ENCODE peak calls at places on chromosome 17, in six cellular contexts. One of them, this sample, is unnamed.
A peak's percentile ranks its signal among the peaks of the same experiment; 100 is the strongest.

GRCh38 chr17:63082273-63082861 is 116.3 kb downstream of the TANC2 start:
- DNase-seq in epithelial cell of esophagus: peak; percentile 29
- DNase-seq in HCT116: peak; percentile 10
- DNase-seq in colonic mucosa: no peak
- DNase-seq in neural crest cell: no peak
- DNase-seq in AG10803: peak; percentile 42
- DNase-seq in this sample: no peak

GRCh38 chr17:704111-704864 is 10.4 kb downstream of the VPS53 start:
- DNase-seq in epithelial cell of esophagus: no peak
- DNase-seq in HCT116: no peak
- DNase-seq in colonic mucosa: no peak
- DNase-seq in neural crest cell: no peak
- DNase-seq in AG10803: no peak
- DNase-seq in this sample: no peak

GRCh38 chr17:66542967-66543525 is 240.6 kb downstream of the PRKCA start:
- DNase-seq in epithelial cell of esophagus: no peak
- DNase-seq in HCT116: no peak
- DNase-seq in colonic mucosa: no peak
- DNase-seq in neural crest cell: no peak
- DNase-seq in AG10803: peak; percentile 82
- DNase-seq in this sample: no peak

GRCh38 chr17:2214047-2214717 is 89.4 kb downstream of the SMG6 start:
- DNase-seq in epithelial cell of esophagus: peak; percentile 96
- DNase-seq in HCT116: no peak
- DNase-seq in colonic mucosa: no peak
- DNase-seq in neural crest cell: no peak
- DNase-seq in AG10803: peak; percentile 87
- DNase-seq in this sample: no peak

GRCh38 chr17:70259400-70259799 is 90.1 kb downstream of the KCNJ2 start:
- DNase-seq in epithelial cell of esophagus: no peak
- DNase-seq in HCT116: no peak
- DNase-seq in colonic mucosa: no peak
- DNase-seq in neural crest cell: no peak
- DNase-seq in AG10803: no peak
- DNase-seq in this sample: no peak

GRCh38 chr17:38418693-38419507 is 9.4 kb upstream of the ARHGAP23 start:
- DNase-seq in epithelial cell of esophagus: no peak
- DNase-seq in HCT116: no peak
- DNase-seq in colonic mucosa: no peak
- DNase-seq in neural crest cell: no peak
- DNase-seq in AG10803: no peak
- DNase-seq in this sample: no peak

GRCh38 chr17:45143767-45144198 is 4.5 kb upstream of the HEXIM1 start:
- DNase-seq in epithelial cell of esophagus: peak; percentile 77
- DNase-seq in HCT116: no peak
- DNase-seq in colonic mucosa: peak; percentile 71
- DNase-seq in neural crest cell: no peak
- DNase-seq in AG10803: peak; percentile 91
- DNase-seq in this sample: no peak

GRCh38 chr17:66353937-66354401 is 51.6 kb downstream of the PRKCA start:
- DNase-seq in epithelial cell of esophagus: no peak
- DNase-seq in HCT116: no peak
- DNase-seq in colonic mucosa: no peak
- DNase-seq in neural crest cell: no peak
- DNase-seq in AG10803: peak; percentile 49
- DNase-seq in this sample: peak; percentile 18

GRCh38 chr17:82198092-82198491 is 14.6 kb downstream of the CCDC57 start:
- DNase-seq in epithelial cell of esophagus: no peak
- DNase-seq in HCT116: no peak
- DNase-seq in colonic mucosa: no peak
- DNase-seq in neural crest cell: no peak
- DNase-seq in AG10803: no peak
- DNase-seq in this sample: no peak

GRCh38 chr17:40453881-40454630 is 10.8 kb downstream of the IGFBP4 start:
- DNase-seq in epithelial cell of esophagus: peak; percentile 45
- DNase-seq in HCT116: no peak
- DNase-seq in colonic mucosa: no peak
- DNase-seq in neural crest cell: no peak
- DNase-seq in AG10803: peak; percentile 77
- DNase-seq in this sample: no peak

GRCh38 chr17:35025541-35025940 is 38.0 kb downstream of the RFFL start:
- DNase-seq in epithelial cell of esophagus: peak; percentile 51
- DNase-seq in HCT116: no peak
- DNase-seq in colonic mucosa: no peak
- DNase-seq in neural crest cell: no peak
- DNase-seq in AG10803: no peak
- DNase-seq in this sample: no peak

GRCh38 chr17:32111141-32111771 is 31.0 kb upstream of the RHOT1 start:
- DNase-seq in epithelial cell of esophagus: peak; percentile 55
- DNase-seq in HCT116: no peak
- DNase-seq in colonic mucosa: peak; percentile 39
- DNase-seq in neural crest cell: no peak
- DNase-seq in AG10803: no peak
- DNase-seq in this sample: peak; percentile 42

GRCh38 chr17:4811471-4811870 is 4.5 kb downstream of the PLD2 start:
- DNase-seq in epithelial cell of esophagus: peak; percentile 36
- DNase-seq in HCT116: no peak
- DNase-seq in colonic mucosa: no peak
- DNase-seq in neural crest cell: no peak
- DNase-seq in AG10803: no peak
- DNase-seq in this sample: no peak

GRCh38 chr17:46108120-46108519 is 85.1 kb downstream of the KANSL1 start:
- DNase-seq in epithelial cell of esophagus: no peak
- DNase-seq in HCT116: no peak
- DNase-seq in colonic mucosa: no peak
- DNase-seq in neural crest cell: no peak
- DNase-seq in AG10803: no peak
- DNase-seq in this sample: no peak

GRCh38 chr17:74807925-74808324 is 31.8 kb upstream of the NAT9 start:
- DNase-seq in epithelial cell of esophagus: no peak
- DNase-seq in HCT116: no peak
- DNase-seq in colonic mucosa: no peak
- DNase-seq in neural crest cell: no peak
- DNase-seq in AG10803: no peak
- DNase-seq in this sample: no peak

GRCh38 chr17:75102385-75102821 is 7.4 kb upstream of the ARMC7 start:
- DNase-seq in epithelial cell of esophagus: no peak
- DNase-seq in HCT116: no peak
- DNase-seq in colonic mucosa: no peak
- DNase-seq in neural crest cell: no peak
- DNase-seq in AG10803: no peak
- DNase-seq in this sample: no peak

GRCh38 chr17:45718791-45719190 is 65.3 kb upstream of the CRHR1 start:
- DNase-seq in epithelial cell of esophagus: no peak
- DNase-seq in HCT116: no peak
- DNase-seq in colonic mucosa: no peak
- DNase-seq in neural crest cell: no peak
- DNase-seq in AG10803: no peak
- DNase-seq in this sample: no peak

GRCh38 chr17:65219124-65219523 is 82.0 kb downstream of the RGS9 start:
- DNase-seq in epithelial cell of esophagus: no peak
- DNase-seq in HCT116: no peak
- DNase-seq in colonic mucosa: no peak
- DNase-seq in neural crest cell: no peak
- DNase-seq in AG10803: no peak
- DNase-seq in this sample: no peak
- TF ChIP-seq CTCF in epithelial cell of esophagus: peak; percentile 41
- TF ChIP-seq CTCF in HCT116: peak; percentile 15
- TF ChIP-seq CTCF in colonic mucosa: no peak
- TF ChIP-seq CTCF in neural crest cell: peak; percentile 31
- TF ChIP-seq CTCF in AG10803: peak; percentile 25
- TF ChIP-seq CTCF in this sample: peak; percentile 3

GRCh38 chr17:78687944-78688343 is 94.1 kb downstream of the CYTH1 start:
- DNase-seq in epithelial cell of esophagus: no peak
- DNase-seq in HCT116: no peak
- DNase-seq in colonic mucosa: no peak
- DNase-seq in neural crest cell: no peak
- DNase-seq in AG10803: no peak
- DNase-seq in this sample: no peak

GRCh38 chr17:78687125-78687524 is 94.9 kb downstream of the CYTH1 start:
- DNase-seq in epithelial cell of esophagus: no peak
- DNase-seq in HCT116: no peak
- DNase-seq in colonic mucosa: no peak
- DNase-seq in neural crest cell: no peak
- DNase-seq in AG10803: no peak
- DNase-seq in this sample: no peak

GRCh38 chr17:78693346-78694083 is 88.6 kb downstream of the CYTH1 start:
- DNase-seq in epithelial cell of esophagus: no peak
- DNase-seq in HCT116: no peak
- DNase-seq in colonic mucosa: no peak
- DNase-seq in neural crest cell: no peak
- DNase-seq in AG10803: no peak
- DNase-seq in this sample: no peak

GRCh38 chr17:78692460-78693010 is 89.5 kb downstream of the CYTH1 start:
- DNase-seq in epithelial cell of esophagus: no peak
- DNase-seq in HCT116: no peak
- DNase-seq in colonic mucosa: no peak
- DNase-seq in neural crest cell: no peak
- DNase-seq in AG10803: no peak
- DNase-seq in this sample: no peak

GRCh38 chr17:78689029-78689428 is 93.0 kb downstream of the CYTH1 start:
- DNase-seq in epithelial cell of esophagus: no peak
- DNase-seq in HCT116: no peak
- DNase-seq in colonic mucosa: no peak
- DNase-seq in neural crest cell: no peak
- DNase-seq in AG10803: no peak
- DNase-seq in this sample: no peak
- TF ChIP-seq CTCF in epithelial cell of esophagus: peak; percentile 27
- TF ChIP-seq CTCF in HCT116: no peak
- TF ChIP-seq CTCF in colonic mucosa: no peak
- TF ChIP-seq CTCF in neural crest cell: peak; percentile 20
- TF ChIP-seq CTCF in AG10803: no peak
- TF ChIP-seq CTCF in this sample: no peak

DNA sequence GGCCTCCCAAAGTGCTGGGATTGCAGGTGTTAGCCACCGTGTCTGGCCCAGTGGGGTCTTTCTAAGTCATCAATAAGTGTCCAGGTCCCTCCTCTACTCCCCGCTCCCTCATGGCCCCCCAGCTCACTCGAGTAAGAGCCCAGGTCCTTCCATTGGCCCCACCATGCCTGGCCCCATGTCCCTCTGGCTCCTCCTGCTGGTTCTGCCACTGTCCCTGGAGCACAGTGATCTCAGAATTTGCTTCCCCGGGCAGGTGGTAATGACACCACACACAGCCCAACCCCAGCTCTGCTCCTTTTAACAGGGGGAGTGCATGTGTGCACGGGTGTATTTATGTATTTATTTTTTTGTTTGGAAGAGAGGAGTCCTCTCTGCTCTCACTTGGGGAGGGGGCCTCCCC is 19.6 kb downstream of the MGAT5B start:
- DNase-seq in epithelial cell of esophagus: no peak
- DNase-seq in HCT116: no peak
- DNase-seq in colonic mucosa: no peak
- DNase-seq in neural crest cell: no peak
- DNase-seq in AG10803: no peak
- DNase-seq in this sample: no peak
- TF ChIP-seq CTCF in epithelial cell of esophagus: no peak
- TF ChIP-seq CTCF in HCT116: peak; percentile 32
- TF ChIP-seq CTCF in colonic mucosa: no peak
- TF ChIP-seq CTCF in neural crest cell: no peak
- TF ChIP-seq CTCF in AG10803: peak; percentile 21
- TF ChIP-seq CTCF in this sample: no peak

GRCh38 chr17:48317732-48318131 is 112.3 kb downstream of the SKAP1 start:
- DNase-seq in epithelial cell of esophagus: no peak
- DNase-seq in HCT116: no peak
- DNase-seq in colonic mucosa: no peak
- DNase-seq in neural crest cell: no peak
- DNase-seq in AG10803: no peak
- DNase-seq in this sample: no peak

GRCh38 chr17:48326311-48326710 is 103.7 kb downstream of the SKAP1 start:
- DNase-seq in epithelial cell of esophagus: no peak
- DNase-seq in HCT116: no peak
- DNase-seq in colonic mucosa: no peak
- DNase-seq in neural crest cell: no peak
- DNase-seq in AG10803: no peak
- DNase-seq in this sample: no peak

GRCh38 chr17:48322060-48322459 is 108.0 kb downstream of the SKAP1 start:
- DNase-seq in epithelial cell of esophagus: peak; percentile 8
- DNase-seq in HCT116: no peak
- DNase-seq in colonic mucosa: no peak
- DNase-seq in neural crest cell: no peak
- DNase-seq in AG10803: peak; percentile 40
- DNase-seq in this sample: no peak
- TF ChIP-seq CTCF in epithelial cell of esophagus: no peak
- TF ChIP-seq CTCF in HCT116: peak; percentile 35
- TF ChIP-seq CTCF in colonic mucosa: no peak
- TF ChIP-seq CTCF in neural crest cell: no peak
- TF ChIP-seq CTCF in AG10803: peak; percentile 38
- TF ChIP-seq CTCF in this sample: no peak

GRCh38 chr17:67711916-67712315 is 5.8 kb upstream of the NOL11 start:
- DNase-seq in epithelial cell of esophagus: no peak
- DNase-seq in HCT116: no peak
- DNase-seq in colonic mucosa: no peak
- DNase-seq in neural crest cell: no peak
- DNase-seq in AG10803: no peak
- DNase-seq in this sample: no peak

GRCh38 chr17:67713169-67713568 is 4.6 kb upstream of the NOL11 start:
- DNase-seq in epithelial cell of esophagus: no peak
- DNase-seq in HCT116: no peak
- DNase-seq in colonic mucosa: no peak
- DNase-seq in neural crest cell: no peak
- DNase-seq in AG10803: no peak
- DNase-seq in this sample: no peak

GRCh38 chr17:67712375-67712774 is 5.4 kb upstream of the NOL11 start:
- DNase-seq in epithelial cell of esophagus: no peak
- DNase-seq in HCT116: no peak
- DNase-seq in colonic mucosa: no peak
- DNase-seq in neural crest cell: no peak
- DNase-seq in AG10803: no peak
- DNase-seq in this sample: no peak

GRCh38 chr17:67707442-67707841 is 10.3 kb upstream of the NOL11 start:
- DNase-seq in epithelial cell of esophagus: no peak
- DNase-seq in HCT116: no peak
- DNase-seq in colonic mucosa: no peak
- DNase-seq in neural crest cell: no peak
- DNase-seq in AG10803: no peak
- DNase-seq in this sample: no peak

DNA sequence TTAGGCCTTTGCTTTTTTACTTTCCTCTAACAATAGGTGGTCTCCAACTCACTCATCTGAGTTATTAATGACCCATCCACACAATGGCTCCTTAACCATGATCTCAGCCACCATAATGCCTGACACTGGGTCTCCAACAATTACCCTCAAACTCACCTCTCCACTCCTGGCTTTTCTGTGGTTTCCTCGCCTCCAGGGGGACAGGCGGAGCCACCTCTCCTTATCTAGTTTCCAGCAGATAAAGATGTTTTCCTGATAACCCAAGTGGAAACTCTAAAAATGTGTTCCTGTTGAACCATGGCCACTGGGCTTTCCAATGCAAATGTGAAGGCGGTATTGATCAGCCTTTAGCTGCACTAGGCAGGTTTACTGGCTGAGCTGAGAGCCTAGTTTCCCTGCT is 9.4 kb upstream of the NOL11 start:
- DNase-seq in epithelial cell of esophagus: no peak
- DNase-seq in HCT116: no peak
- DNase-seq in colonic mucosa: no peak
- DNase-seq in neural crest cell: no peak
- DNase-seq in AG10803: no peak
- DNase-seq in this sample: no peak
- TF ChIP-seq CTCF in epithelial cell of esophagus: no peak
- TF ChIP-seq CTCF in HCT116: no peak
- TF ChIP-seq CTCF in colonic mucosa: no peak
- TF ChIP-seq CTCF in neural crest cell: no peak
- TF ChIP-seq CTCF in AG10803: no peak
- TF ChIP-seq CTCF in this sample: no peak

This sample was measured in AG09319.